ENCODE peak calls at places on chromosomes 2 and 18, in seven cellular contexts. A is tibial nerve; F is neural progenitor cell; H is lower lobe of right lung; U is CD8-positive, alpha-beta T cell; D is cardiac muscle cell; E is hepatocyte. W is an unnamed sample.
A peak's percentile ranks its signal among the peaks of the same experiment; 100 is the strongest.

GRCh38 chr2:138421315-138421970 is 80.1 kb upstream of the SPOPL start:
- DNase-seq in F (no peak), U (no peak), D (no peak), E (peak; percentile 30), H (no peak), A (no peak), W (peak; percentile 88)

GRCh38 chr18:51321696-51322095 is 124.2 kb upstream of the MEX3C start:
- DNase-seq in D (no peak), H (no peak), F (peak; percentile 37), E (peak; percentile 47), A (no peak), U (no peak), W (peak; percentile 98)

GRCh38 chr2:20728114-20728758 is 61.3 kb downstream of the GDF7 start:
- DNase-seq in E (peak; percentile 40), D (peak; percentile 22), U (no peak), F (peak; percentile 5), A (no peak), H (no peak), W (peak; percentile 77)

GRCh38 chr2:157894694-157895450 is 18.7 kb upstream of the ACVR1 start:
- DNase-seq in D (no peak), U (no peak), H (no peak), F (no peak), E (peak; percentile 48), A (no peak), W (peak; percentile 62)

GRCh38 chr18:79546781-79547272 is 132.8 kb upstream of the CTDP1 start:
- DNase-seq in F (peak; percentile 71), H (no peak), E (no peak), A (no peak), D (no peak), U (no peak), W (no peak)

GRCh38 chr2:118046628-118047210 is 32.8 kb upstream of the CCDC93 start:
- DNase-seq in E (peak; percentile 44), A (no peak), D (peak; percentile 52), H (no peak), F (peak; percentile 43), U (no peak), W (peak; percentile 50)

GRCh38 chr2:48824116-48824515 is 68.6 kb upstream of the LHCGR start:
- DNase-seq in A (no peak), U (no peak), D (no peak), E (no peak), F (no peak), H (no peak), W (peak; percentile 9)

GRCh38 chr2:84815146-84815545 is 65.7 kb downstream of the TRABD2A start:
- DNase-seq in D (no peak), E (no peak), A (no peak), F (no peak), U (no peak), H (no peak), W (no peak)

GRCh38 chr2:16149349-16150243 is 209.2 kb downstream of the MYCN start:
- DNase-seq in H (no peak), D (no peak), U (no peak), F (no peak), E (no peak), A (no peak), W (no peak)

GRCh38 chr2:133324150-133324561 is 244.1 kb downstream of the NCKAP5 start:
- DNase-seq in A (no peak), H (no peak), E (no peak), D (no peak), U (no peak), F (no peak), W (peak; percentile 22)

GRCh38 chr2:57139179-57139578 is 907.4 kb upstream of the VRK2 start:
- DNase-seq in U (no peak), F (no peak), D (no peak), A (no peak), E (no peak), H (no peak), W (no peak)

GRCh38 chr2:33484042-33484621 is 7.7 kb downstream of the RASGRP3 start:
- DNase-seq in U (no peak), D (no peak), F (no peak), A (no peak), E (no peak), H (no peak), W (no peak)

GRCh38 chr2:47437287-47437686 is 34.3 kb downstream of the MSH2 start:
- DNase-seq in A (no peak), H (no peak), U (no peak), F (peak; percentile 31), E (peak; percentile 59), D (peak; percentile 50), W (peak; percentile 51)

GRCh38 chr2:233056961-233057605 is 3.1 kb upstream of the INPP5D start:
- DNase-seq in F (no peak), E (no peak), H (no peak), A (no peak), U (no peak), D (no peak), W (no peak)

GRCh38 chr2:1299053-1299452 is 114.2 kb upstream of the TPO start:
- DNase-seq in A (no peak), U (no peak), E (no peak), H (no peak), D (no peak), F (no peak), W (no peak)

GRCh38 chr2:236941551-236941950 is 144.1 kb upstream of the COPS8 start:
- DNase-seq in E (no peak), U (no peak), H (no peak), F (no peak), A (no peak), D (no peak), W (no peak)

GRCh38 chr2:3283206-3283605 is 94.4 kb downstream of the EIPR1 start:
- DNase-seq in E (no peak), H (no peak), U (no peak), F (no peak), D (no peak), A (no peak), W (no peak)

GRCh38 chr2:138641277-138641676 is 138.9 kb downstream of the NXPH2 start:
- DNase-seq in U (no peak), A (no peak), H (no peak), F (no peak), D (peak; percentile 57), E (no peak), W (peak; percentile 77)

GRCh38 chr2:138023298-138023697 is 59.0 kb downstream of the HNMT start:
- DNase-seq in E (no peak), U (no peak), A (no peak), F (no peak), D (no peak), H (no peak), W (no peak)

GRCh38 chr2:116510117-116510671 is 1304.3 kb upstream of the DDX18 start:
- DNase-seq in A (no peak), E (peak; percentile 55), F (peak; percentile 59), H (no peak), D (peak; percentile 57), U (no peak), W (peak; percentile 30)

GRCh38 chr2:109447811-109448210 is 166.0 kb downstream of the SEPTIN10 start:
- DNase-seq in D (no peak), U (no peak), E (no peak), A (no peak), F (no peak), H (no peak), W (no peak)

GRCh38 chr2:217863874-217864273 is 138.9 kb downstream of the TNS1 start:
- DNase-seq in A (no peak), H (no peak), F (no peak), E (no peak), D (no peak), U (no peak), W (no peak)

DNA sequence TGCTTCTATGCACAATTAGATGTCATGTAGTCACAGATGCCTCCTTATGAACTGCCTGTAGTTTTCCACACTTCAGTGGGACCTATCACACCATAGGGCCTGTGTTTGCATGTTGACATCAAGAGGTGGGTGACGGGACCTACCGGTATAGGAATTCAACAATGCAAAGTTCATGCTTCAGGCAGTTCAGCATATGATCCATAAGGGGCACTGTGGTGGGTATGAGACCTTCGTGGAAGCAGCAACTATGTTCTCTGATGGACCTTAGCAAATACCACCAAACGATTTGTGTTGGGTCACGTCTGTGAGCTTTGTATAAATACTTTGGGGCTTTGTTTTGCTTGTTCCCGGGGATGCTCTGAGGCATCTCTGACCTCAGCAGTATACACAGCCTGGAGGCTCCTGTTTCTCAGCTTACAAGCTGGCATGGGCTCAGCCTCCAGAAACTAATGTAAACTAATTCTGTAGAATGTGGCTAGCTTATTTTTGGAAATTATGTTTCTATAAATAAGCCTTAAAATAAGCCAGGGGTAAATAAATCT is 111.6 kb downstream of the DTNA start:
- DNase-seq in H (no peak), F (no peak), D (no peak), E (no peak), A (no peak), U (no peak), W (no peak)
- TF ChIP-seq CTCF in H (no peak), F (peak; percentile 17), D (no peak), E (no peak), A (no peak), U (no peak), W (no peak)

DNA sequence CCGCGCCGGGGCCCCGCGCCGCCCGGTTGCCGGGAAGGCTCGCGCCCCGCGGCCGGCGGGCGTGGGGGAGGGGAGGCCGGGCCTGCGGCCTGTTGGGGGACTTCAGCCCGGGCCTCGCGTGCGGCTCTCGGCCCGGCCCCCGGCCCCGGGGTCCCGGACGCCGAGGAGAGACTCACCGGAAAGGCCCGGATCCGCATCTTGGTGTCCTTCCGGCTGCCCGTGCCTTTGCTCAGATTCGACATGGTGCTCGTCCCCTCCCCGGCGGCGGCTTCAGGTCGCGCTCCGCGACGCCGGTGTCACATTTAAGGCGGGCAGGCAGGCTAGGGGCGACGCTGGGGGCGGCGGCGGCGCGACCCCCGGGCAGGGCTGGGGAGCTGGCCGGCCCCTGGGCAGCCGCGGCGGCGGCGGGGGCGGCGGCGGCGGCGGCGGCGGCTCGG is 377 bp downstream of the CUL3 start:
- DNase-seq in H (peak; percentile 75), U (peak; percentile 63), E (peak; percentile 70), F (peak; percentile 70), D (peak; percentile 69), A (no peak), W (peak; percentile 47)
- H3K4me3 ChIP-seq in H (peak overlapping the region; percentile 71), U (peak overlapping the region; percentile 21), E (peak overlapping the region; percentile 78), F (peak overlapping the region; percentile 94), D (peak overlapping the region; percentile 90), A (peak overlapping the region; percentile 56), W (peak overlapping the region; percentile 84)

GRCh38 chr2:9112079-9112721 is 94.4 kb upstream of the ASAP2 start:
- DNase-seq in D (peak; percentile 18), U (no peak), H (no peak), A (no peak), F (no peak), E (peak; percentile 85), W (peak; percentile 98)

GRCh38 chr2:9113916-9114315 is 92.7 kb upstream of the ASAP2 start:
- DNase-seq in H (no peak), E (no peak), U (no peak), F (no peak), D (no peak), A (no peak), W (no peak)

GRCh38 chr2:9113262-9113661 is 93.3 kb upstream of the ASAP2 start:
- DNase-seq in F (no peak), A (no peak), U (no peak), H (no peak), D (no peak), E (no peak), W (no peak)

GRCh38 chr2:9115219-9115618 is 91.4 kb upstream of the ASAP2 start:
- DNase-seq in A (no peak), U (no peak), F (no peak), H (no peak), E (no peak), D (no peak), W (no peak)

GRCh38 chr2:9114457-9114856 is 92.2 kb upstream of the ASAP2 start:
- DNase-seq in U (no peak), E (no peak), D (no peak), A (no peak), H (no peak), F (no peak), W (peak; percentile 55)
- TF ChIP-seq CTCF in U (no peak), E (no peak), D (no peak), A (no peak), H (no peak), F (no peak), W (peak; percentile 42)

GRCh38 chr2:30737326-30737610 is 70.0 kb downstream of the CAPN13 start:
- DNase-seq in D (no peak), E (no peak), U (no peak), H (no peak), F (no peak), A (no peak), W (no peak)
- H3K4me3 ChIP-seq in D (no peak overlapping the region), E (no peak overlapping the region), U (no peak overlapping the region), H (no peak overlapping the region), F (no peak overlapping the region), A (no peak overlapping the region), W (no peak overlapping the region)

W was measured in epithelial cell of esophagus.